ENCODE peak calls at places on chromosomes 12 and 14, in four cellular contexts. M is GM04503, F is mammary epithelial cell, O is NT2/D1. U is an unnamed sample.
A peak's percentile ranks its signal among the peaks of the same experiment; 100 is the strongest.

GRCh38 chr14:106613256-106613655 is 1086.9 kb downstream of the TMEM121 start:
- DNase-seq in M (no peak), F (no peak), O (no peak), U (no peak)

GRCh38 chr14:95023886-95024285 is 133.4 kb downstream of the DICER1 start:
- DNase-seq in M (peak; percentile 31), F (peak; percentile 33), O (no peak), U (no peak)

GRCh38 chr14:46405095-46405494 is 246.5 kb downstream of the RPL10L start:
- DNase-seq in M (no peak), F (no peak), O (no peak), U (no peak)

GRCh38 chr14:38255408-38255672 is 553 bp downstream of the CLEC14A start:
- DNase-seq in M (no peak), F (no peak), O (no peak), U (no peak)

GRCh38 chr14:93522221-93522620 is 91.5 kb downstream of the UNC79 start:
- DNase-seq in M (no peak), F (no peak), O (no peak), U (no peak)

GRCh38 chr14:69346710-69347109 is 51.4 kb downstream of the ERH start:
- DNase-seq in M (no peak), F (no peak), O (no peak), U (no peak)

GRCh38 chr12:98745578-98746391 is 100.7 kb downstream of the APAF1 start:
- DNase-seq in M (no peak), F (no peak), O (no peak), U (no peak)

GRCh38 chr12:102542816-102543448 is 62.6 kb upstream of the IGF1 start:
- DNase-seq in M (no peak), F (no peak), O (no peak), U (no peak)

GRCh38 chr12:117528538-117528937 is 167.1 kb upstream of the NOS1 start:
- DNase-seq in M (no peak), F (no peak), O (no peak), U (no peak)

GRCh38 chr12:82176761-82177490 is 181.3 kb downstream of the CCDC59 start:
- DNase-seq in M (no peak), F (no peak), O (no peak), U (no peak)

GRCh38 chr12:132429122-132429931 is 60.6 kb upstream of the FBRSL1 start:
- DNase-seq in M (no peak), F (peak; percentile 21), O (no peak), U (no peak)

GRCh38 chr12:93381183-93381975 is 3.7 kb downstream of the NUDT4 start:
- DNase-seq in M (no peak), F (no peak), O (no peak), U (no peak)